ENCODE peak calls at places on chromosomes 12 and 14, in four cellular contexts. N is pancreas, H is fibroblast of mammary gland, J is fibroblast of lung. U is an unnamed sample.

GRCh38 chr12:97194551-97194950 is 268.1 kb upstream of the RMST start:
- DNase-seq in N (no peak), H (no peak), J (no peak), U (no peak)

GRCh38 chr12:53050426-53051057 is 677 bp downstream of the TNS2 start:
- DNase-seq in N (no peak), H (no peak), J (no peak), U (no peak)

GRCh38 chr14:49497725-49498348 is 88.3 kb downstream of the RPS29 start:
- DNase-seq in N (no peak), H (peak), J (peak), U (peak)

GRCh38 chr14:63448841-63449240 is 94.3 kb downstream of the PPP2R5E start:
- DNase-seq in N (no peak), H (no peak), J (no peak), U (no peak)

GRCh38 chr14:31297701-31298344 is 90.2 kb upstream of the HECTD1 start:
- DNase-seq in N (no peak), H (peak), J (no peak), U (peak)

GRCh38 chr14:97634786-97635185 is 837.6 kb downstream of the VRK1 start:
- DNase-seq in N (no peak), H (no peak), J (no peak), U (no peak)

GRCh38 chr12:22709292-22709691 is 84.3 kb downstream of the ETNK1 start:
- DNase-seq in N (no peak), H (peak), J (peak), U (no peak)

GRCh38 chr14:104536942-104537612 is 42.5 kb upstream of the C14orf180 start:
- DNase-seq in N (no peak), H (peak), J (peak), U (no peak)

GRCh38 chr14:25122188-25122587 is 72.2 kb upstream of the STXBP6 start:
- DNase-seq in N (no peak), H (peak), J (no peak), U (peak)

GRCh38 chr12:5548152-5548933 is 116.4 kb downstream of the NTF3 start:
- DNase-seq in N (no peak), H (no peak), J (no peak), U (no peak)

GRCh38 chr14:65496178-65496993 is 83.9 kb downstream of the FUT8 start:
- DNase-seq in N (no peak), H (peak), J (peak), U (no peak)

GRCh38 chr12:4975574-4975973 is 65.9 kb downstream of the KCNA1 start:
- DNase-seq in N (no peak), H (peak), J (no peak), U (no peak)

GRCh38 chr14:73591690-73592448 is at the start of gene ACOT4:
- DNase-seq in N (peak), H (no peak), J (peak), U (peak)

GRCh38 chr12:116426391-116427136 is 132.6 kb upstream of the MAP1LC3B2 start:
- DNase-seq in N (no peak), H (peak), J (peak), U (peak)

GRCh38 chr12:133080619-133081407 is at the start of gene ZNF140:
- DNase-seq in N (peak), H (peak), J (peak), U (peak)
- TF ChIP-seq CTCF in N (peak), H (no peak), J (no peak), U (no peak)

GRCh38 chr14:51240804-51241380 is 845 bp downstream of the TMX1 start:
- DNase-seq in N (no peak), H (no peak), J (no peak), U (no peak)

GRCh38 chr14:51246032-51246431 is 6.0 kb downstream of the TMX1 start:
- DNase-seq in N (no peak), H (no peak), J (no peak), U (no peak)

GRCh38 chr14:51244591-51244990 is 4.5 kb downstream of the TMX1 start:
- DNase-seq in N (no peak), H (no peak), J (no peak), U (no peak)

GRCh38 chr14:51239813-51240803 is at the start of gene TMX1:
- DNase-seq in N (peak), H (peak), J (peak), U (peak)

GRCh38 chr14:51242545-51243490 is 2.8 kb downstream of the TMX1 start:
- DNase-seq in N (no peak), H (peak), J (no peak), U (no peak)
- H3K4me3 ChIP-seq in N (no peak), H (no peak), J (peak), U (peak)

DNA sequence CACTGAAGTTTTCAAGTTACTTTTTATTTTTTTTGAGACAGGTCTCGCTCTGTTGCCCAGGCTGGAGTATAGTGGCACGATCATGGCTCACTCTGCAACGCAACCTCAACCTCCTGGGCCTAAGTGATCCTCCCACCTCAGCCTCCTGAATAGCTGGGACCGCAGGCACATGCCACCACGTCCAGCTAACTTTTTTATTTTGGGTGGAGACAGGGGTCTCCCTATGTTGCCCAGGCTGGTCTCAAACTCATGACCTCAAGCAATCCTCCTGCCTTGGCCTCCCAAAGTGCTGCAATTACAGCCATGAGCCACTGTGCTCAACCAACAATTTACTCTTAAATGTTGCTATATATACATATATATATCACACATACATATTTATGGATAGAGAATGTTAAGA is 27.4 kb upstream of the LGALS3 start:
- DNase-seq in N (no peak), H (no peak), J (no peak), U (no peak)
- TF ChIP-seq CTCF in N (no peak), H (no peak), J (no peak), U (no peak)

GRCh38 chr12:94640134-94640928 is 10.0 kb downstream of the TMCC3 start:
- DNase-seq in N (no peak), H (peak), J (peak), U (peak)
- H3K4me3 ChIP-seq in N (no peak), H (no peak), J (no peak), U (no peak)

U was measured in foreskin fibroblast.